ENCODE peak calls at places on chromosomes 11 and 22, in seven cellular contexts. U is cardiac fibroblast, R is KBM-7, S is AML-193, A is T-helper 2 cell, G is NCI-H1436 treated with DMSO at 0.1 percent for 48 hours, Z is neuronal stem cell. I is an unnamed sample.

GRCh38 chr22:23110190-23110921 is 31.4 kb downstream of the RSPH14 start:
- DNase-seq in U (peak; percentile 4), R (no peak), S (no peak), A (no peak), G (no peak), Z (no peak), I (no peak)

GRCh38 chr22:36585841-36586240 is 56.9 kb upstream of the EIF3D start:
- DNase-seq in U (no peak), R (no peak), S (no peak), A (no peak), G (no peak), Z (no peak), I (no peak)

GRCh38 chr11:123523539-123523938 is 93.5 kb downstream of the GRAMD1B start:
- DNase-seq in U (no peak), R (no peak), S (no peak), A (no peak), G (no peak), Z (no peak), I (no peak)

GRCh38 chr11:92693146-92693545 is 276.3 kb upstream of the MTNR1B start:
- DNase-seq in U (no peak), R (no peak), S (no peak), A (no peak), G (no peak), Z (no peak), I (no peak)

GRCh38 chr11:114815761-114816160 is 137.4 kb downstream of the NXPE2 start:
- DNase-seq in U (no peak), R (no peak), S (no peak), A (no peak), G (no peak), Z (no peak), I (no peak)

GRCh38 chr22:26669060-26669481 is 11.7 kb downstream of the MIAT start:
- DNase-seq in U (peak; percentile 51), R (peak; percentile 68), S (no peak), A (no peak), G (no peak), Z (no peak), I (no peak)

GRCh38 chr22:39123811-39124668 is 27.0 kb downstream of the APOBEC3H start:
- DNase-seq in U (no peak), R (no peak), S (no peak), A (no peak), G (no peak), Z (no peak), I (no peak)

GRCh38 chr22:37204045-37204655 is 8.1 kb downstream of the SSTR3 start:
- DNase-seq in U (no peak), R (no peak), S (no peak), A (no peak), G (no peak), Z (no peak), I (no peak)

GRCh38 chr11:71499125-71499524 is 27.9 kb upstream of the KRTAP5-7 start:
- DNase-seq in U (no peak), R (peak; percentile 81), S (no peak), A (no peak), G (no peak), Z (no peak), I (no peak)

GRCh38 chr11:87353904-87354303 is 316.2 kb downstream of the TMEM135 start:
- DNase-seq in U (no peak), R (no peak), S (no peak), A (no peak), G (no peak), Z (no peak), I (no peak)

GRCh38 chr22:44378380-44378779 is 65.6 kb upstream of the SHISAL1 start:
- DNase-seq in U (no peak), R (no peak), S (no peak), A (no peak), G (no peak), Z (no peak), I (no peak)

GRCh38 chr11:46294365-46295309 is 17.2 kb downstream of the CREB3L1 start:
- DNase-seq in U (peak; percentile 91), R (no peak), S (no peak), A (no peak), G (no peak), Z (peak; percentile 70), I (no peak)

GRCh38 chr11:69127091-69127850 is 28.5 kb upstream of the SMIM38 start:
- DNase-seq in U (no peak), R (no peak), S (no peak), A (no peak), G (no peak), Z (no peak), I (no peak)

GRCh38 chr22:31241936-31242335 is 29.8 kb downstream of the LIMK2 start:
- DNase-seq in U (peak; percentile 54), R (no peak), S (no peak), A (no peak), G (no peak), Z (no peak), I (no peak)

GRCh38 chr11:25733777-25734176 is 598.2 kb upstream of the ANO3 start:
- DNase-seq in U (peak; percentile 18), R (no peak), S (no peak), A (no peak), G (no peak), Z (no peak), I (no peak)

GRCh38 chr22:31626427-31627150 is 35.4 kb downstream of the PISD start:
- DNase-seq in U (no peak), R (no peak), S (no peak), A (no peak), G (no peak), Z (no peak), I (no peak)

GRCh38 chr11:845872-846271 is 3.2 kb downstream of the TSPAN4 start:
- DNase-seq in U (no peak), R (no peak), S (no peak), A (no peak), G (no peak), Z (no peak), I (no peak)

GRCh38 chr22:35981900-35982299 is 46.7 kb downstream of the RBFOX2 start:
- DNase-seq in U (no peak), R (no peak), S (no peak), A (no peak), G (no peak), Z (no peak), I (no peak)

GRCh38 chr22:38732251-38732815 is 23.5 kb downstream of the SUN2 start:
- DNase-seq in U (no peak), R (no peak), S (no peak), A (no peak), G (no peak), Z (no peak), I (no peak)

GRCh38 chr22:25729016-25729415 is 13.0 kb upstream of the MYO18B start:
- DNase-seq in U (no peak), R (no peak), S (no peak), A (no peak), G (no peak), Z (no peak), I (no peak)

GRCh38 chr11:19777032-19777341 is 64.3 kb downstream of the NAV2 start:
- DNase-seq in U (no peak), R (no peak), S (no peak), A (no peak), G (no peak), Z (no peak), I (no peak)

GRCh38 chr11:75474878-75475766 is 42.1 kb upstream of the KLHL35 start:
- DNase-seq in U (peak; percentile 71), R (peak; percentile 87), S (peak; percentile 3), A (peak; percentile 42), G (peak; percentile 41), Z (no peak), I (peak; percentile 17)